ENCODE peak calls at places on chromosome 10, in seven cellular contexts. One of them, this sample, is unnamed.

GRCh38 chr10:110395350-110396283 is 90.9 kb upstream of the SMNDC1 start:
- DNase-seq in IMR-90: peak
- DNase-seq in mesendoderm: peak
- DNase-seq in trophoblast cell: peak
- DNase-seq in neuronal stem cell: no peak
- DNase-seq in H9: no peak
- DNase-seq in H1: no peak
- DNase-seq in this sample: peak

GRCh38 chr10:61882621-61883375 is 18.7 kb upstream of the ARID5B start:
- DNase-seq in neuronal stem cell: no peak
- DNase-seq in H1: no peak
- DNase-seq in IMR-90: peak
- DNase-seq in H9: no peak
- DNase-seq in mesendoderm: no peak
- DNase-seq in trophoblast cell: no peak
- DNase-seq in this sample: no peak

GRCh38 chr10:5550250-5550545 is 25.4 kb downstream of the CALML3 start:
- DNase-seq in IMR-90: no peak
- DNase-seq in trophoblast cell: peak
- DNase-seq in mesendoderm: no peak
- DNase-seq in neuronal stem cell: no peak
- DNase-seq in H1: no peak
- DNase-seq in H9: no peak
- DNase-seq in this sample: no peak

GRCh38 chr10:90912176-90912575 is 8.7 kb downstream of the ANKRD1 start:
- DNase-seq in trophoblast cell: no peak
- DNase-seq in neuronal stem cell: no peak
- DNase-seq in mesendoderm: peak
- DNase-seq in H9: no peak
- DNase-seq in IMR-90: no peak
- DNase-seq in H1: no peak
- DNase-seq in this sample: no peak

GRCh38 chr10:29204119-29204518 is 84.8 kb upstream of the LYZL1 start:
- DNase-seq in H9: peak
- DNase-seq in trophoblast cell: no peak
- DNase-seq in neuronal stem cell: peak
- DNase-seq in H1: no peak
- DNase-seq in IMR-90: no peak
- DNase-seq in mesendoderm: peak
- DNase-seq in this sample: peak

GRCh38 chr10:99435986-99436633 is 5.7 kb upstream of the GOT1 start:
- DNase-seq in IMR-90: peak
- DNase-seq in neuronal stem cell: peak
- DNase-seq in H1: no peak
- DNase-seq in H9: no peak
- DNase-seq in trophoblast cell: peak
- DNase-seq in mesendoderm: peak
- DNase-seq in this sample: peak

GRCh38 chr10:15531927-15532722 is 161.0 kb upstream of the FAM171A1 start:
- DNase-seq in mesendoderm: no peak
- DNase-seq in H1: no peak
- DNase-seq in neuronal stem cell: no peak
- DNase-seq in IMR-90: no peak
- DNase-seq in trophoblast cell: no peak
- DNase-seq in H9: no peak
- DNase-seq in this sample: no peak

GRCh38 chr10:1309237-1309968 is 253.2 kb downstream of the WDR37 start:
- DNase-seq in mesendoderm: peak
- DNase-seq in trophoblast cell: no peak
- DNase-seq in IMR-90: no peak
- DNase-seq in neuronal stem cell: no peak
- DNase-seq in H1: peak
- DNase-seq in H9: peak
- DNase-seq in this sample: no peak

GRCh38 chr10:80511984-80512634 is 25.6 kb upstream of the SH2D4B start:
- DNase-seq in trophoblast cell: no peak
- DNase-seq in IMR-90: no peak
- DNase-seq in H1: no peak
- DNase-seq in mesendoderm: no peak
- DNase-seq in neuronal stem cell: no peak
- DNase-seq in H9: no peak
- DNase-seq in this sample: no peak

GRCh38 chr10:75295901-75296441 is 60.2 kb upstream of the COMTD1 start:
- DNase-seq in neuronal stem cell: no peak
- DNase-seq in H9: no peak
- DNase-seq in trophoblast cell: no peak
- DNase-seq in IMR-90: peak
- DNase-seq in mesendoderm: no peak
- DNase-seq in H1: no peak
- DNase-seq in this sample: peak

GRCh38 chr10:99798920-99799319 is 16.5 kb downstream of the ABCC2 start:
- DNase-seq in H9: no peak
- DNase-seq in H1: no peak
- DNase-seq in neuronal stem cell: no peak
- DNase-seq in mesendoderm: no peak
- DNase-seq in IMR-90: no peak
- DNase-seq in trophoblast cell: no peak
- DNase-seq in this sample: no peak

GRCh38 chr10:78389419-78389818 is 355.8 kb downstream of the RPS24 start:
- DNase-seq in trophoblast cell: no peak
- DNase-seq in H1: no peak
- DNase-seq in neuronal stem cell: no peak
- DNase-seq in H9: no peak
- DNase-seq in mesendoderm: no peak
- DNase-seq in IMR-90: no peak
- DNase-seq in this sample: no peak

GRCh38 chr10:34906021-34906965 is 91.2 kb upstream of the PARD3 start:
- DNase-seq in mesendoderm: peak
- DNase-seq in IMR-90: peak
- DNase-seq in H1: no peak
- DNase-seq in H9: peak
- DNase-seq in neuronal stem cell: peak
- DNase-seq in trophoblast cell: peak
- DNase-seq in this sample: no peak

GRCh38 chr10:12221323-12222298 is 25.6 kb downstream of the CDC123 start:
- DNase-seq in neuronal stem cell: no peak
- DNase-seq in H9: peak
- DNase-seq in mesendoderm: peak
- DNase-seq in H1: no peak
- DNase-seq in IMR-90: peak
- DNase-seq in trophoblast cell: no peak
- DNase-seq in this sample: peak

GRCh38 chr10:132448248-132448731 is 51.3 kb downstream of the PWWP2B start:
- DNase-seq in neuronal stem cell: no peak
- DNase-seq in H1: no peak
- DNase-seq in mesendoderm: peak
- DNase-seq in H9: peak
- DNase-seq in IMR-90: no peak
- DNase-seq in trophoblast cell: peak
- DNase-seq in this sample: peak

GRCh38 chr10:88312855-88313254 is 270.3 kb downstream of the RNLS start:
- DNase-seq in H1: no peak
- DNase-seq in IMR-90: no peak
- DNase-seq in mesendoderm: no peak
- DNase-seq in trophoblast cell: no peak
- DNase-seq in H9: no peak
- DNase-seq in neuronal stem cell: no peak
- DNase-seq in this sample: no peak

GRCh38 chr10:112960151-112960681 is 10.2 kb downstream of the TCF7L2 start:
- DNase-seq in trophoblast cell: peak
- DNase-seq in mesendoderm: peak
- DNase-seq in IMR-90: no peak
- DNase-seq in neuronal stem cell: no peak
- DNase-seq in H1: no peak
- DNase-seq in H9: no peak
- DNase-seq in this sample: peak

GRCh38 chr10:71735709-71736569 is 16.4 kb upstream of the C10orf105 start:
- DNase-seq in H9: no peak
- DNase-seq in trophoblast cell: no peak
- DNase-seq in neuronal stem cell: no peak
- DNase-seq in mesendoderm: no peak
- DNase-seq in IMR-90: no peak
- DNase-seq in H1: no peak
- DNase-seq in this sample: no peak

GRCh38 chr10:98028168-98028770 is 2.2 kb downstream of the CRTAC1 start:
- DNase-seq in trophoblast cell: peak
- DNase-seq in neuronal stem cell: peak
- DNase-seq in mesendoderm: peak
- DNase-seq in IMR-90: peak
- DNase-seq in H9: peak
- DNase-seq in H1: peak
- DNase-seq in this sample: peak

GRCh38 chr10:72328829-72329204 is 25.9 kb downstream of the DNAJB12 start:
- DNase-seq in mesendoderm: no peak
- DNase-seq in IMR-90: no peak
- DNase-seq in H1: no peak
- DNase-seq in neuronal stem cell: no peak
- DNase-seq in trophoblast cell: no peak
- DNase-seq in H9: no peak
- DNase-seq in this sample: no peak

GRCh38 chr10:69180525-69181204 is 631 bp downstream of the SUPV3L1 start:
- DNase-seq in H1: no peak
- DNase-seq in IMR-90: peak
- DNase-seq in trophoblast cell: no peak
- DNase-seq in neuronal stem cell: peak
- DNase-seq in H9: no peak
- DNase-seq in mesendoderm: peak
- DNase-seq in this sample: peak

GRCh38 chr10:69861251-69862240 is 59.8 kb downstream of the COL13A1 start:
- DNase-seq in H9: no peak
- DNase-seq in H1: no peak
- DNase-seq in neuronal stem cell: no peak
- DNase-seq in mesendoderm: peak
- DNase-seq in IMR-90: peak
- DNase-seq in trophoblast cell: peak
- DNase-seq in this sample: peak

GRCh38 chr10:83983578-83984255 is 155.6 kb upstream of the GHITM start:
- DNase-seq in neuronal stem cell: no peak
- DNase-seq in trophoblast cell: peak
- DNase-seq in H1: no peak
- DNase-seq in IMR-90: no peak
- DNase-seq in mesendoderm: peak
- DNase-seq in H9: peak
- DNase-seq in this sample: peak

DNA sequence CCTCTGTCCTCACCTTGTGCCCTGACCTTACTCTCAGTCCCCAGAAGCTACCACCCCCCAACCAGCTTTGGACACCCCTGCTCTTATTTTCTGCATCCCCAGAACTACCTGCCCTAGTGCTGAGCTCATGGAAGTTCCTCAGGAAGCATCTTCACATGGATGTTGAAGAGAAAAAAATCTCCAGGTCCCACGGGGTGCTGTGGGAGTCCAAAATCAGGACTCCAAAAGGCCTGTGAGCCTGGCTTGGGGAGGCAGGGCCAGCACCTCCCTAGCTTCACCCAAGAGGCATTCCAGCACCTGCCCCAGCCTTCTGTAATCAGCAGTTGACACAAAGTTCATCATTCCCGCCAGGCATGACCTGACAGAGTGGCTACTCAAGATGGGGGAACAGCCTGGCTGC is 20.7 kb upstream of the GDF10 start:
- DNase-seq in H9: no peak
- DNase-seq in mesendoderm: no peak
- DNase-seq in trophoblast cell: no peak
- DNase-seq in neuronal stem cell: no peak
- DNase-seq in H1: no peak
- DNase-seq in IMR-90: no peak
- DNase-seq in this sample: no peak
- H3K18ac ChIP-seq in H9: no peak
- H3K18ac ChIP-seq in mesendoderm: no peak
- H3K18ac ChIP-seq in trophoblast cell: no peak
- H3K18ac ChIP-seq in neuronal stem cell: no peak
- H3K18ac ChIP-seq in H1: no peak
- H3K18ac ChIP-seq in IMR-90: no peak
- H3K18ac ChIP-seq in this sample: no peak

DNA sequence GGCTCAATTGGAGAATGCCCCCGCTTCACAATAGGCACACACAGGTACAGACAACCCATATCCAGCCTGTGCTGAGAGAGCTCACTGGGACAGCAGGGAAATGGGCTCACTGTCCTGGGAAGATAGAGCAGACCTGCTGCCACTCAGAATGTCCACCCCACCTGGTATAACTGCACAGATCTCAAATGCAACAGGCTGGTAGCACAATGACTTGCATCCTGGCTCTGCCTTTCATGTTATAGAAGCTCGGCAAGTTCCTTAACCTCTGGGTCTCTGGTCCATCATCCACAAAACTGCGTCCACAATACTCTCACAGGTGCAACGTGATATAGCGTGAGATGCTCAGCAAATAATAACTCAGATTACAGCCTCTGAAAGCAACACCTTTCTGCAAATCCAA is 295.4 kb downstream of the GRID1 start:
- DNase-seq in H1: no peak
- DNase-seq in mesendoderm: no peak
- DNase-seq in trophoblast cell: no peak
- DNase-seq in H9: no peak
- DNase-seq in IMR-90: no peak
- DNase-seq in neuronal stem cell: no peak
- DNase-seq in this sample: no peak
- H3K18ac ChIP-seq in H1: no peak
- H3K18ac ChIP-seq in mesendoderm: no peak
- H3K18ac ChIP-seq in trophoblast cell: no peak
- H3K18ac ChIP-seq in H9: no peak
- H3K18ac ChIP-seq in IMR-90: no peak
- H3K18ac ChIP-seq in neuronal stem cell: no peak
- H3K18ac ChIP-seq in this sample: no peak

DNA sequence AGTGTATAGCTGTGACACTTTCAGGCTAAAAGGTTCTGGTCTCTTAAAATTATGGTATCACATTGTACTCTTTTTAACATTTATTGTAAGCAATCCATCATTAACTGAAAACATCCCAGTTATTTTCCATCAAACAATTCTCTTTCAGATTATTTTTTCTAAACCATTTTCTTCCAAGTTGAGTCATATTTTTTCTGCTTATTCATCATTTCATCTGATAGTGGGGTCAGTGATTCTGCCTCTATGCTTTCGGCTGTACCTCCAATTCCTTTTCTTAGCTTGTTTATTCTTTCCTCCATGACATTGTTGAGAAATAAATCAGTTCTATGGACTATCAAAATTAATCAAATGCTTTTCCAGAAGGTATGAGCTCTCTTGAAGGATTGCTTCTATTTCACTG is 609 bp upstream of the PNLIP start:
- DNase-seq in IMR-90: no peak
- DNase-seq in trophoblast cell: no peak
- DNase-seq in H1: no peak
- DNase-seq in H9: no peak
- DNase-seq in neuronal stem cell: no peak
- DNase-seq in mesendoderm: no peak
- DNase-seq in this sample: no peak
- H3K18ac ChIP-seq in IMR-90: no peak
- H3K18ac ChIP-seq in trophoblast cell: no peak
- H3K18ac ChIP-seq in H1: no peak
- H3K18ac ChIP-seq in H9: no peak
- H3K18ac ChIP-seq in neuronal stem cell: no peak
- H3K18ac ChIP-seq in mesendoderm: no peak
- H3K18ac ChIP-seq in this sample: no peak

DNA sequence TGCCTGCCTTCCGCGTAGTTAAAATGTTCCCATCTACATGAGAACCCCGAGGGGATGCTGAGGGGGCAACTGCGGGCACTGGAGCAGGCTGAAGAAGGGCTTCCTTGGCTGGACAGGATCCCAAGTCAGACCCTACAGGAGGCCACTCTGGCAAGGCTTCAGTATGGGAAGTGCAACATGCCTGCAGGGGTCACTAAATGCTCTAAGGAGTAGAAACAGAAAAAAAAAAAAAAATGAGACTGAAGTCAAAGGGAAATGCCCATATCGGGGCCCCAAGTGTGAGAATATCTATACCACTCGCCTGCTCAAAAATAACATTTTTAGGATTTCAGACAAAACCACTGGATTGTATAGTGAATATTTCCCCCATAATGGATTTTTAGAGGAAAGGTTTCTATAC is 33.5 kb downstream of the FAM204A start:
- DNase-seq in trophoblast cell: peak
- DNase-seq in H1: no peak
- DNase-seq in neuronal stem cell: no peak
- DNase-seq in mesendoderm: peak
- DNase-seq in IMR-90: no peak
- DNase-seq in H9: peak
- DNase-seq in this sample: no peak
- H3K18ac ChIP-seq in trophoblast cell: no peak
- H3K18ac ChIP-seq in H1: no peak
- H3K18ac ChIP-seq in neuronal stem cell: no peak
- H3K18ac ChIP-seq in mesendoderm: no peak
- H3K18ac ChIP-seq in IMR-90: no peak
- H3K18ac ChIP-seq in H9: no peak
- H3K18ac ChIP-seq in this sample: no peak

This sample was measured in mesenchymal stem cell.